ENCODE peak calls at places on chromosome 3, in six cellular contexts. P, Q, C, F, N and G are unnamed samples.

GRCh38 chr3:138818175-138818574 is 16.6 kb downstream of the PIK3CB start:
- DNase-seq in P (no peak), Q (no peak), C (no peak), F (no peak), N (no peak), G (no peak)

GRCh38 chr3:138188013-138188352 is 882 bp downstream of the ARMC8 start:
- DNase-seq in P (no peak), Q (peak; percentile 31), C (peak; percentile 51), F (no peak), N (peak; percentile 48), G (no peak)

GRCh38 chr3:89622063-89622700 is 514.8 kb downstream of the EPHA3 start:
- DNase-seq in P (no peak), Q (no peak), C (no peak), F (no peak), N (no peak), G (no peak)

GRCh38 chr3:150180349-150180748 is 209.7 kb upstream of the PFN2 start:
- DNase-seq in P (no peak), Q (no peak), C (no peak), F (no peak), N (peak; percentile 71), G (peak; percentile 77)

GRCh38 chr3:6717026-6717943 is 143.6 kb upstream of the GRM7 start:
- DNase-seq in P (no peak), Q (no peak), C (no peak), F (no peak), N (no peak), G (no peak)

GRCh38 chr3:188266581-188267274 is 112.8 kb downstream of the LPP start:
- DNase-seq in P (peak; percentile 51), Q (peak; percentile 81), C (no peak), F (no peak), N (peak; percentile 74), G (peak; percentile 82)

GRCh38 chr3:195897081-195897852 is 11.1 kb downstream of the TNK2 start:
- DNase-seq in P (no peak), Q (peak; percentile 75), C (peak; percentile 54), F (no peak), N (peak; percentile 79), G (peak; percentile 61)

GRCh38 chr3:71172951-71173350 is 410.6 kb downstream of the FOXP1 start:
- DNase-seq in P (no peak), Q (no peak), C (no peak), F (no peak), N (peak; percentile 11), G (peak; percentile 61)

GRCh38 chr3:149007567-149008257 is 16.4 kb downstream of the GYG1 start:
- DNase-seq in P (no peak), Q (no peak), C (no peak), F (no peak), N (no peak), G (no peak)

GRCh38 chr3:181698263-181698944 is 13.3 kb upstream of the SOX2 start:
- DNase-seq in P (no peak), Q (no peak), C (no peak), F (no peak), N (no peak), G (no peak)

GRCh38 chr3:15223684-15224575 is 17.9 kb downstream of the CAPN7 start:
- DNase-seq in P (no peak), Q (no peak), C (no peak), F (no peak), N (no peak), G (no peak)

GRCh38 chr3:32436816-32437189 is 45.1 kb downstream of the CMTM7 start:
- DNase-seq in P (no peak), Q (no peak), C (no peak), F (no peak), N (no peak), G (no peak)

GRCh38 chr3:14440531-14441239 is 38.3 kb downstream of the SLC6A6 start:
- DNase-seq in P (no peak), Q (no peak), C (no peak), F (peak; percentile 58), N (peak; percentile 39), G (no peak)

GRCh38 chr3:28799084-28799483 is 450.5 kb upstream of the AZI2 start:
- DNase-seq in P (no peak), Q (no peak), C (no peak), F (no peak), N (no peak), G (no peak)

GRCh38 chr3:64728428-64728827 is 40.6 kb upstream of the ADAMTS9 start:
- DNase-seq in P (no peak), Q (no peak), C (no peak), F (no peak), N (no peak), G (no peak)

GRCh38 chr3:79187441-79187840 is 580.4 kb downstream of the ROBO1 start:
- DNase-seq in P (no peak), Q (no peak), C (no peak), F (no peak), N (no peak), G (no peak)

GRCh38 chr3:120615863-120616599 is 19.9 kb downstream of the NDUFB4 start:
- DNase-seq in P (peak; percentile 15), Q (peak; percentile 70), C (no peak), F (no peak), N (peak; percentile 99), G (peak; percentile 20)

DNA sequence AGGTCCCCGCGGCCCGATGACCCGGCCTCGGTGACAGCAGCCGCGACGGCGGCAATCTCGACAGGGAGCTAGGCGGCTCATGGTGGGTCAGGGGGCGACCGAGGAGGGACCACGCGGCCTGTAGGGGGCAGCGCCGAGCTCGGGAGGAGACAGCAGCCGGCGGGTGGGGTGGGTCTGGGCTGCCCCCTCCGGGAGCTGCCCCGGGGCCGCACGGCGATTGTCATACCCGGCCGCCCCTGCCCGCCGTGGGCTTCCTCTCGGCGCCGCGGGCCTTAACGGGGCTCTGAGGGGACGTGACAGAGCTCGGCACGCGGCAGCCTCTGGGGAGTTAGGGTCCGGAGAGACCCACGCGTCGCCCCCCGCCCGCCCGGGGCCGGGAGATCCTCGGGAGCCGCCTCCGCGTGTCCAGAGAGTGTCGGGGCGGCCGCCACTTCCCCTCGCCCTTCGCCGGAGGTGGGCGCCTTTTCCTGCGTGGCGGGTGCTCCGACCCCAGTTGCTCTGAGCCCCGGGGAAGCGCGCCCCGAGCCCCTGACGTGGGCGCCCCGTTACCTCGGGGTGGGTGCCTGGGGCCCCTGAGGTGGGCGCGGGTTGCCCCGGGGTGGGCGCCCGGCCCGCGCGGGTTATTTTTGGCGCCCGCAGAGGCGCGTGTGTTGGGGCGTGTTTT is 539 bp upstream of the PLCL2 start:
- DNase-seq in P (peak; percentile 79), Q (peak; percentile 47), C (peak; percentile 70), F (peak; percentile 85), N (no peak), G (no peak)
- TF ChIP-seq CTCF in P (peak; percentile 68), Q (peak; percentile 59), C (no peak), F (peak; percentile 68), N (peak; percentile 77), G (peak; percentile 68)

GRCh38 chr3:179447251-179447650 is 4.0 kb downstream of the GNB4 start:
- DNase-seq in P (no peak), Q (no peak), C (no peak), F (no peak), N (no peak), G (no peak)

GRCh38 chr3:179450321-179450720 is 949 bp downstream of the GNB4 start:
- DNase-seq in P (no peak), Q (no peak), C (no peak), F (no peak), N (peak; percentile 3), G (no peak)

GRCh38 chr3:179449621-179450020 is 1.6 kb downstream of the GNB4 start:
- DNase-seq in P (no peak), Q (no peak), C (no peak), F (no peak), N (no peak), G (no peak)

GRCh38 chr3:179450901-179451334 is 352 bp downstream of the GNB4 start:
- DNase-seq in P (peak; percentile 9), Q (peak; percentile 18), C (no peak), F (no peak), N (peak; percentile 4), G (peak; percentile 25)

DNA sequence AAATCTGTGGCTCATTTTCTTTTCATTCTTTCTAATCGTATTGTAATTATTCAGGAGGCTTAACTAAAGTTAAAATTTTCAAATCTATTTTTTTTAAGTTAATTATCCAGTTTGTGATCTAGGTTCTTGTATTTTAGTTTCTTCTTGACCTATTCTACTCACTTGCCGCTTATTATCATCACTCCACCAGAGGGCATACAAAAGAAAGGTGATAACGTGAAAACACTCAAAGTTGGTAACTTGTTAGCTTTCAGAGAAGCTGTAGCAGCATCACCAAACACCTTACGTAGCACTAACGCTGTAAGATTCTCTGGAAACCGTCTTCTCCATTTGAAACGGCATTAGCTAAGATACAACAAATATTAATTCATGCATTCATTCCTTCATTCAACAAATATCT is 4.8 kb downstream of the GNB4 start:
- DNase-seq in P (no peak), Q (no peak), C (no peak), F (no peak), N (peak; percentile 14), G (no peak)
- TF ChIP-seq CTCF in P (peak; percentile 10), Q (no peak), C (peak; percentile 28), F (no peak), N (peak; percentile 66), G (peak; percentile 34)

GRCh38 chr3:127590593-127591477 is at the start of gene TPRA1:
- DNase-seq in P (peak; percentile 90), Q (peak; percentile 94), C (peak; percentile 97), F (peak; percentile 81), N (peak; percentile 97), G (peak; percentile 95)
- TF ChIP-seq CTCF in P (no peak), Q (no peak), C (peak; percentile 35), F (no peak), N (peak; percentile 41), G (peak; percentile 16)

GRCh38 chr3:13045245-13045903 is 27.9 kb downstream of the IQSEC1 start:
- DNase-seq in P (no peak), Q (no peak), C (no peak), F (no peak), N (no peak), G (no peak)

GRCh38 chr3:13045904-13046568 is 27.2 kb downstream of the IQSEC1 start:
- DNase-seq in P (peak; percentile 59), Q (no peak), C (no peak), F (no peak), N (no peak), G (no peak)

GRCh38 chr3:13046569-13047279 is 26.5 kb downstream of the IQSEC1 start:
- DNase-seq in P (no peak), Q (no peak), C (no peak), F (peak; percentile 25), N (no peak), G (no peak)

GRCh38 chr3:13049400-13049799 is 23.8 kb downstream of the IQSEC1 start:
- DNase-seq in P (no peak), Q (no peak), C (no peak), F (no peak), N (no peak), G (no peak)

DNA sequence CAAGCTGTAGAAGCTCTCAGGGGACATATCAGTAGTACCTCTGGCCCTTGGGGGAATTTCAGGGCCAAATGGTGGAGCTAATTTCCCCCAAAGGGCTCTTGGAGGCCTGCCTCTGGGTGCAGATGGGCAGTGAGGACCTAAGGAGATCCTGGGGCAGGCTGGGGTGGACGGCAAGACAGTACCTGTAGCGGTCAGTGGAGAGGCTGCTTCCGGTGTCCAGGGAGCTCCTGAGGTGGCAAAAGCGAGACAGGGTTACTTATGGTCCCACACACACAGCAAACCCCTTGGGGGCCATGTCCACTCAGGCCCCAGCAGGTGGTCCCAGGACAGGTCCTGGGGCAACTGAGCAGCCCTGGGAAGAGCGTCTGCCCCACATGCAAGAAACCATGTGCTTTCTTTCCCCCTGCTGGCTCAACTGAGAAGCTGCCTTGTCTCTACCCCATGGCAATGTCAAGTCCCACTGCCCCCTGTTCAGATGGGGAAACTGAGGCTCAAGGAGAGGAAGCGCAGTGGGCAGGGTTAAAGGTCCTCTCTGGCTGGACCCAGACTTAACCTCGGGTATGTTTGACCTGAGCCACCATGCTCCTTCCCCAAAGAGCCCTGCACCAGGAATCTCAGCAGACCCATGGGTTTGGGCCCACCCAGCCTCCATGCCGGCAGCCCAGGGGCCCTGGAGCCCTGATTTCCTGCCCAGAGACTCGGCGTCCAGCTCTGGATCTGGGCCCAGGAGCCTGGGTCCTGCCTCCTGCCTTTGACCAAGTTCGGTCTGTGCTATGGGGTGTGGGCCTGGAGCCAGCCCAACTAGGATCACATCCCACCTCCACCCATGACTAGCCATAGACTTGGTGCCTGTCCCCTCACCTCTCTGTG is 25.7 kb downstream of the IQSEC1 start:
- DNase-seq in P (no peak), Q (no peak), C (no peak), F (no peak), N (no peak), G (no peak)
- TF ChIP-seq CTCF in P (no peak), Q (no peak), C (peak; percentile 44), F (no peak), N (peak; percentile 41), G (peak; percentile 44)